ENCODE peak calls at places on chromosome 19, in six cellular contexts. P, J, N, Y, Z and A are unnamed samples.

GRCh38 chr19:35704218-35704617 is at the start of gene ZBTB32:
- DNase-seq in P (peak; percentile 37), J (peak; percentile 41), N (no peak), Y (peak; percentile 76), Z (no peak), A (peak; percentile 56)

GRCh38 chr19:6379744-6380143 is 4.0 kb upstream of the PSPN start:
- DNase-seq in P (no peak), J (no peak), N (no peak), Y (no peak), Z (no peak), A (no peak)

GRCh38 chr19:35554076-35554475 is 8.7 kb downstream of the TMEM147 start:
- DNase-seq in P (no peak), J (no peak), N (no peak), Y (no peak), Z (no peak), A (no peak)

GRCh38 chr19:584240-585001 is 5.3 kb upstream of the HCN2 start:
- DNase-seq in P (peak; percentile 85), J (peak; percentile 71), N (no peak), Y (peak; percentile 63), Z (no peak), A (peak; percentile 80)

GRCh38 chr19:13244920-13245319 is 94.7 kb downstream of the IER2 start:
- DNase-seq in P (no peak), J (no peak), N (no peak), Y (no peak), Z (no peak), A (no peak)

GRCh38 chr19:48752511-48753365 is at the start of gene FUT1:
- DNase-seq in P (peak; percentile 69), J (peak; percentile 92), N (no peak), Y (peak; percentile 46), Z (no peak), A (peak; percentile 86)

GRCh38 chr19:42271045-42271419 is 2.0 kb downstream of the CIC start:
- DNase-seq in P (no peak), J (no peak), N (no peak), Y (no peak), Z (no peak), A (no peak)

GRCh38 chr19:42032428-42032827 is 37.6 kb downstream of the GRIK5 start:
- DNase-seq in P (no peak), J (no peak), N (no peak), Y (no peak), Z (no peak), A (no peak)

GRCh38 chr19:41328157-41328817 is 18.3 kb downstream of the CCDC97 start:
- DNase-seq in P (no peak), J (no peak), N (no peak), Y (peak; percentile 30), Z (no peak), A (no peak)

GRCh38 chr19:3617463-3617862 is 9.1 kb downstream of the CACTIN start:
- DNase-seq in P (no peak), J (no peak), N (no peak), Y (no peak), Z (no peak), A (no peak)

GRCh38 chr19:50728084-50728737 is 5.0 kb downstream of the CLEC11A start:
- DNase-seq in P (peak; percentile 56), J (peak; percentile 69), N (no peak), Y (peak; percentile 71), Z (peak; percentile 76), A (peak; percentile 74)

DNA sequence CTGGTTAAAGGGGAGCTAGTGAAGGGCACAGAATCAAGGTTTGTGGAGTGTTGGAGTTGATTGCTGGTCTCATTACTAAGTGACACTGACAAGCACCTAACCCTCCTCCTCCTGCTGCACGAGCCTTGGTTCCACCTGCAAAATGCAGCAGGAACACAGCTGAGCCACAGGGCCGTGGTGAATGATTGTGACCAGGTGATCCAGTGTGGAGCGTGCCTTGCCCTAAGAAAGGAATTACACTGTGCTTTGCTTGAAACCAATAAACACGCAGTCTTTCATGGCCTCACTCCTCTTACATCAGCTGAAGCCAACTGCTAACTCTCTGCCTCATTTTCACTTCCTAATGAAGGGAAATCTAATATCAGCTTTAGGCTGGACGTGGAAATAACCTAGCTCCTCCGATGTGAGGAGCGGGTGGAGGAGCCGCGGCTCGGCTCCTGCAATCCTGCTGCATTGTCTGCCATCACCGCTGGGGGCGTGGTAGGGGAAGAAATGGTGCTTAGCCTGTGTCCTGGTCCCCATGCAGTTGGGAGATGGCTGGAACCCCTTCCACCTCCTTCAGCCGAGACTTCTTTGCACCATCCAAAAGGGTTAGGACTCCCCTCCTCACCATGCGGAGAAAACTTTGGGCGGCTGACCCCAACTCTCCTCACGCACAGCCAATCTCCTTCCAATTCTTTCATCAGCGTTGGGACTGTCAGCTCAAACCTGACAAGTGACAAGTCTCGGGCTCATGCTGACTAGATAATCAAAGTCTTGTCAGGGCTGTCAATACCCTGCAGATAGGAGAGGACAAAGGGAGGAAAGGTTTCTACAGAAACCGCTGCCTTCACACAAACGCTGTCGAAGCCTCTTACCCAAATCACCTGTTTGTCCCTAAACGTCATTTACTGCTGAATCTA is 427.9 kb downstream of the ZNF536 start:
- DNase-seq in P (peak; percentile 73), J (peak; percentile 54), N (peak; percentile 83), Y (no peak), Z (no peak), A (no peak)
- TF ChIP-seq CTCF in P (peak; percentile 74), J (peak; percentile 78), N (peak; percentile 56), Y (peak; percentile 45), Z (no peak), A (peak; percentile 73)

DNA sequence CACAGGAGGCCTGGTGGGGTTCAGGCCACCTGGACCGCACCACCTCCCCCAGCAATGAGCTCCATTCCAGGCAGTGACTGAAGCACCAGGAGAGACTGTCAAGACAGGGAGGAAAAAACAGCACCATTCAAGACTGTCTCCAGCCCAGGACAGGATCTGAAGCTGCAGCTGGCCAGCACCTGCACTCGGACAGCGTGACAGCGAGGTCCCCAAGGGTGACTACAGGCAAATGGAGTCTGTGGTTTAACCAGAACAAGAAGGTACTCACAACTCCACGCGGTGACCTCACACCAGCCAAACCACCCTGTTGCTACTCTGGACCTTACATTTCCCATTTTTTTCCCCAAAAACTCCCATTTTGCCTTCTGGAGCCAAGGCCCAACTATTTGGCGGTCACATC is 9.8 kb downstream of the MED26 start:
- DNase-seq in P (no peak), J (no peak), N (no peak), Y (no peak), Z (no peak), A (no peak)
- TF ChIP-seq CTCF in P (no peak), J (no peak), N (no peak), Y (no peak), Z (no peak), A (no peak)

GRCh38 chr19:15461694-15462093 is 2.6 kb downstream of the RASAL3 start:
- DNase-seq in P (no peak), J (no peak), N (no peak), Y (no peak), Z (no peak), A (no peak)

GRCh38 chr19:15466851-15467733 is 2.7 kb upstream of the RASAL3 start:
- DNase-seq in P (no peak), J (no peak), N (no peak), Y (peak; percentile 66), Z (no peak), A (no peak)

GRCh38 chr19:15464394-15465385 is at the start of gene RASAL3:
- DNase-seq in P (no peak), J (no peak), N (no peak), Y (no peak), Z (no peak), A (no peak)

GRCh38 chr19:15467734-15468214 is 3.4 kb upstream of the RASAL3 start:
- DNase-seq in P (no peak), J (no peak), N (no peak), Y (no peak), Z (no peak), A (no peak)

GRCh38 chr19:15463865-15464371 is 426 bp downstream of the RASAL3 start:
- DNase-seq in P (no peak), J (no peak), N (no peak), Y (no peak), Z (no peak), A (no peak)
- TF ChIP-seq CTCF in P (no peak), J (no peak), N (no peak), Y (no peak), Z (no peak), A (no peak)

DNA sequence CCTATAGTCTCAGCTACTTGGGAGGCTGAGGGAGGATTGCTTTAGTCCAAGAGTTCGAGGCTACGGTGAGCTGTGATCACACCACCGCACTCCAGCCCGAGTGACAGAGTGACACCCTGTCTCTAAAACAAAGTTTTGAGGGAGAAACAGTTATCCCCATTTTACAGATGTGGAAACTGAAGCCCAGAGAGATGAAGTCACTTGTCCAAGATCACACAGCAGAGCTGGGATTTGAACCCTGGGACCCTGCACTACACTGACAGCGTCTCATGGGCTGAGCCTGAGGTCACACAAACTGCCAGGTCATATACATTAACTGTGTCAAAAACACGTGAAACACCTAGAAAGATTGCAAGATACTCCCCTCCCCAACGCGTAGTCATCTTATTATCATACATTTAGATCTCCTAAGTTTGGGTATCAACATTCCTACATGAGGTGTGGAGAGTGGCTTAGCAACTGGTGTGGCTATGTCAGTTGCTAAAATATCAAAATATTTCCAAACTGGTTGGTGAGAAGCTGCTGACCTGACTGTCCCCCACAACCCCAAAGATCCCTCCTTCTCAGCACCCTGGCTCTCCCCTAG is 8.2 kb downstream of the FCGBP start:
- DNase-seq in P (no peak), J (no peak), N (no peak), Y (no peak), Z (no peak), A (no peak)
- TF ChIP-seq CTCF in P (no peak), J (no peak), N (no peak), Y (no peak), Z (no peak), A (no peak)

DNA sequence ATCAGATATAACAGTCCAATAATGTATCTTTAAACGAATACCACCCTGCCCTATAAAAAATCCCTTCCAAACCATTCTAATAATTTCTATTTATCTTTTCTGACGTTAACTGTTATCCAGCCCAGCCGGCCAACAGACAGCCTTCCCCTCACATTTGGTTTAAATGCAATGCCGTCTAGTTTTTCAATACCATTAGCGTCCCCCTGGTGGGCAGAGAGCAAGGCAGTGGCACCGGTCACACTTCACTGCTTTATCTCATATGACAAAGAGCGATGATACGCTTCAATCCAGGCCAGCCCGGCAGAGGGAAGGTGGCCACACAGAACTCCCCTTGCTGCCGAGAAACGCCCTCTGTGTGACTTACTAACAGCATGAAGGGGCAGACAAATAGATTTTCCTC is 402.1 kb upstream of the ZNF507 start:
- DNase-seq in P (peak; percentile 11), J (no peak), N (no peak), Y (no peak), Z (no peak), A (no peak)
- TF ChIP-seq CTCF in P (no peak), J (peak; percentile 44), N (no peak), Y (no peak), Z (no peak), A (peak; percentile 26)

GRCh38 chr19:51903192-51903591 is 1.6 kb downstream of the ZNF649 start:
- DNase-seq in P (no peak), J (no peak), N (no peak), Y (no peak), Z (no peak), A (no peak)

GRCh38 chr19:51901860-51902259 is 3.0 kb downstream of the ZNF649 start:
- DNase-seq in P (no peak), J (no peak), N (no peak), Y (no peak), Z (no peak), A (no peak)

GRCh38 chr19:51904331-51905165 is at the start of gene ZNF649:
- DNase-seq in P (peak; percentile 86), J (peak; percentile 74), N (peak; percentile 13), Y (peak; percentile 84), Z (peak; percentile 88), A (peak; percentile 66)
- TF ChIP-seq CTCF in P (no peak), J (no peak), N (no peak), Y (peak; percentile 20), Z (no peak), A (no peak)

GRCh38 chr19:47593860-47594259 is 15.1 kb upstream of the BICRA start:
- DNase-seq in P (no peak), J (no peak), N (no peak), Y (no peak), Z (no peak), A (no peak)
- TF ChIP-seq CTCF in P (no peak), J (no peak), N (no peak), Y (no peak), Z (no peak), A (no peak)